ENCODE peak calls at places on chromosomes 2 and 18, in seven cellular contexts. F is AG04449; T is stimulated activated CD8-positive, alpha-beta memory T cell treated with anti-CD3 and anti-CD28 coated beads, Interleukin-12 subunit alpha, Interleukin-12 subunit beta, amount 100 ng/mL, for 4 hours; C is neuronal stem cell; J is HCEC 1CT; V is CD4-positive, alpha-beta T cell; M is A549. W is an unnamed sample.

GRCh38 chr2:235864311-235864710 is 303.9 kb downstream of the GBX2 start:
- DNase-seq in J (no peak), V (no peak), C (no peak), M (no peak), F (no peak), T (no peak), W (no peak)

GRCh38 chr2:98771771-98772521 is 41.0 kb upstream of the MGAT4A start:
- DNase-seq in V (peak), T (peak), M (no peak), J (no peak), F (no peak), C (no peak), W (no peak)

GRCh38 chr18:60543646-60544045 is 171.1 kb upstream of the MC4R start:
- DNase-seq in M (no peak), J (no peak), V (no peak), T (no peak), F (no peak), C (no peak), W (no peak)

GRCh38 chr2:216081012-216081411 is 597 bp downstream of the PECR start:
- DNase-seq in J (no peak), F (no peak), V (no peak), C (no peak), M (no peak), T (no peak), W (no peak)

GRCh38 chr2:237682901-237683670 is 55.7 kb downstream of the LRRFIP1 start:
- DNase-seq in C (no peak), M (no peak), J (no peak), V (no peak), T (no peak), F (no peak), W (no peak)

GRCh38 chr2:676647-677055 is 555 bp downstream of the TMEM18 start:
- DNase-seq in C (peak), J (peak), T (peak), V (no peak), F (peak), M (peak), W (peak)

GRCh38 chr2:136327162-136327852 is 209.4 kb upstream of the CXCR4 start:
- DNase-seq in M (no peak), F (no peak), J (no peak), T (peak), C (no peak), V (peak), W (peak)

GRCh38 chr2:101617188-101617587 is 80.3 kb upstream of the MAP4K4 start:
- DNase-seq in M (no peak), C (no peak), J (peak), F (peak), T (no peak), V (no peak), W (peak)

GRCh38 chr2:204183608-204184007 is 247.0 kb downstream of the ICOS start:
- DNase-seq in F (no peak), V (no peak), T (no peak), M (no peak), C (no peak), J (no peak), W (no peak)

GRCh38 chr18:55856191-55856590 is 268.2 kb upstream of the TCF4 start:
- DNase-seq in J (peak), M (peak), C (no peak), V (no peak), F (no peak), T (no peak), W (peak)

GRCh38 chr2:10778724-10779115 is 33.9 kb downstream of the PDIA6 start:
- DNase-seq in F (no peak), J (no peak), T (no peak), M (no peak), V (no peak), C (no peak), W (no peak)

GRCh38 chr2:26609839-26610277 is 31.3 kb downstream of the CIB4 start:
- DNase-seq in M (no peak), F (no peak), T (no peak), V (no peak), J (no peak), C (no peak), W (peak)

GRCh38 chr18:60019463-60019840 is 119.7 kb downstream of the PMAIP1 start:
- DNase-seq in J (peak), C (no peak), F (peak), T (no peak), M (no peak), V (no peak), W (peak)

GRCh38 chr18:49094136-49094535 is 143.4 kb upstream of the SMAD7 start:
- DNase-seq in M (no peak), T (no peak), F (no peak), C (no peak), V (no peak), J (no peak), W (peak)

GRCh38 chr18:23716516-23716915 is 27.3 kb downstream of the LAMA3 start:
- DNase-seq in C (no peak), J (peak), F (no peak), M (no peak), V (no peak), T (no peak), W (peak)

GRCh38 chr2:30664761-30665358 is 142.4 kb downstream of the CAPN13 start:
- DNase-seq in C (no peak), T (no peak), J (peak), M (peak), V (no peak), F (peak), W (peak)

GRCh38 chr2:240590681-240591111 is 4.2 kb downstream of the CAPN10 start:
- DNase-seq in C (no peak), T (no peak), J (no peak), M (no peak), F (no peak), V (no peak), W (no peak)

GRCh38 chr2:142880275-142880674 is 2.8 kb downstream of the KYNU start:
- DNase-seq in J (peak), T (no peak), V (no peak), F (peak), M (no peak), C (no peak), W (peak)

GRCh38 chr2:231425811-231426703 is 30.5 kb downstream of the B3GNT7 start:
- DNase-seq in M (no peak), T (peak), V (no peak), C (no peak), J (no peak), F (no peak), W (no peak)

GRCh38 chr18:62331581-62332436 is 6.7 kb downstream of the TNFRSF11A start:
- DNase-seq in T (no peak), V (no peak), C (no peak), J (no peak), M (no peak), F (no peak), W (peak)

GRCh38 chr2:141497262-141497661 is 633.6 kb downstream of the LRP1B start:
- DNase-seq in M (no peak), T (no peak), J (no peak), V (no peak), C (no peak), F (no peak), W (no peak)

GRCh38 chr18:75251466-75251865 is 40.9 kb downstream of the TSHZ1 start:
- DNase-seq in V (no peak), C (no peak), J (no peak), M (no peak), T (no peak), F (no peak), W (no peak)

GRCh38 chr18:13227910-13228309 is 9.3 kb downstream of the LDLRAD4 start:
- DNase-seq in M (no peak), V (no peak), J (no peak), T (no peak), F (no peak), C (no peak), W (no peak)